ENCODE peak calls at places on chromosomes 12 and 14, in ten cellular contexts. Q, X, O, J, C, Y, G, B, I and K are unnamed samples.

GRCh38 chr12:38880288-38880687 is 25.1 kb downstream of the CPNE8 start:
- DNase-seq in Q (no peak), X (no peak), O (no peak), J (no peak), C (no peak), Y (no peak), G (no peak), B (no peak), I (no peak), K (no peak)

GRCh38 chr12:73106896-73107295 is 834.7 kb downstream of the TRHDE start:
- DNase-seq in Q (no peak), X (no peak), O (no peak), J (no peak), C (no peak), Y (no peak), G (no peak), B (no peak), I (no peak), K (no peak)

GRCh38 chr12:30756074-30756473 is 1.3 kb upstream of the CAPRIN2 start:
- DNase-seq in Q (no peak), X (no peak), O (no peak), J (peak; percentile 14), C (no peak), Y (no peak), G (no peak), B (no peak), I (no peak), K (no peak)

GRCh38 chr12:76920182-76921014 is 41.6 kb upstream of the CSRP2 start:
- DNase-seq in Q (no peak), X (no peak), O (no peak), J (no peak), C (no peak), Y (no peak), G (no peak), B (no peak), I (no peak), K (no peak)

GRCh38 chr12:16349132-16349463 is 1.7 kb downstream of the MGST1 start:
- DNase-seq in Q (no peak), X (peak; percentile 58), O (peak; percentile 95), J (no peak), C (no peak), Y (peak; percentile 73), G (no peak), B (peak; percentile 97), I (peak; percentile 95), K (peak; percentile 68)

GRCh38 chr12:4483885-4484823 is 38.5 kb upstream of the FGF6 start:
- DNase-seq in Q (no peak), X (no peak), O (no peak), J (no peak), C (no peak), Y (no peak), G (no peak), B (no peak), I (no peak), K (no peak)

GRCh38 chr12:128811806-128812205 is 12.0 kb downstream of the SLC15A4 start:
- DNase-seq in Q (no peak), X (no peak), O (no peak), J (no peak), C (no peak), Y (no peak), G (no peak), B (no peak), I (no peak), K (no peak)

GRCh38 chr14:103071544-103072251 is 12.3 kb upstream of the LBHD2 start:
- DNase-seq in Q (no peak), X (no peak), O (no peak), J (no peak), C (no peak), Y (no peak), G (no peak), B (no peak), I (no peak), K (no peak)

GRCh38 chr14:30291216-30291615 is 267.7 kb upstream of the G2E3 start:
- DNase-seq in Q (no peak), X (no peak), O (peak; percentile 68), J (no peak), C (no peak), Y (peak; percentile 47), G (no peak), B (peak; percentile 81), I (peak; percentile 71), K (no peak)

GRCh38 chr14:74942608-74943007 is 12.8 kb downstream of the PGF start:
- DNase-seq in Q (no peak), X (no peak), O (no peak), J (no peak), C (no peak), Y (no peak), G (no peak), B (no peak), I (no peak), K (no peak)

GRCh38 chr12:12327802-12328201 is 22.2 kb downstream of the MANSC1 start:
- DNase-seq in Q (peak; percentile 21), X (no peak), O (peak; percentile 80), J (no peak), C (no peak), Y (no peak), G (no peak), B (peak; percentile 81), I (peak; percentile 51), K (no peak)

GRCh38 chr14:64758711-64759554 is 54.7 kb downstream of the PLEKHG3 start:
- DNase-seq in Q (no peak), X (no peak), O (peak; percentile 95), J (peak; percentile 53), C (no peak), Y (peak; percentile 81), G (no peak), B (peak; percentile 94), I (peak; percentile 88), K (no peak)

GRCh38 chr14:29148221-29148620 is 381.6 kb downstream of the FOXG1 start:
- DNase-seq in Q (no peak), X (no peak), O (peak; percentile 39), J (no peak), C (no peak), Y (no peak), G (no peak), B (peak; percentile 60), I (no peak), K (no peak)

GRCh38 chr14:29149798-29150197 is 383.2 kb downstream of the FOXG1 start:
- DNase-seq in Q (no peak), X (no peak), O (no peak), J (no peak), C (no peak), Y (no peak), G (no peak), B (no peak), I (no peak), K (no peak)

GRCh38 chr14:29156096-29156495 is 389.5 kb downstream of the FOXG1 start:
- DNase-seq in Q (no peak), X (no peak), O (no peak), J (no peak), C (no peak), Y (no peak), G (no peak), B (no peak), I (no peak), K (no peak)

DNA sequence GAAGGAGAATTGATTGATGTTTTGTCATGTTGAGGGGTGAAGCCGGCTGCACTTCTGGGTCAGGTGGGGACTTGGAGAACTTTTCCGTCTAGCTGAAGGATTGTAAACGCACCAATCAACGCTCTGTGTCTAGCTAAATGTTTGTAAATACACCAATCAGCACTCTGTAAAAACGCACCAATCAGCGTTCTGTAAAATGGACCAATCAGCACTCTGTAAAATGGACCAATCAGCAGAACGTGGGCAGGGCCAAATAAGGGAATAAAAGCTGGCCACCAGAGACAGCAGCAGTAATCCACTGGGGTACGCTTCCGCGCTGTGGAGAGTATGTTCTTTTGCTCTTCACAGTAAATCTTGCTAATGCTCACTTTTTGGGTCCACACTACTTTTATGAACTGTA is 384.1 kb downstream of the FOXG1 start:
- DNase-seq in Q (no peak), X (no peak), O (no peak), J (no peak), C (no peak), Y (no peak), G (no peak), B (no peak), I (no peak), K (no peak)
- TF ChIP-seq CTCF in Q (no peak), X (no peak), O (no peak), J (no peak), C (no peak), Y (no peak), G (no peak), B (no peak), I (no peak), K (no peak)

DNA sequence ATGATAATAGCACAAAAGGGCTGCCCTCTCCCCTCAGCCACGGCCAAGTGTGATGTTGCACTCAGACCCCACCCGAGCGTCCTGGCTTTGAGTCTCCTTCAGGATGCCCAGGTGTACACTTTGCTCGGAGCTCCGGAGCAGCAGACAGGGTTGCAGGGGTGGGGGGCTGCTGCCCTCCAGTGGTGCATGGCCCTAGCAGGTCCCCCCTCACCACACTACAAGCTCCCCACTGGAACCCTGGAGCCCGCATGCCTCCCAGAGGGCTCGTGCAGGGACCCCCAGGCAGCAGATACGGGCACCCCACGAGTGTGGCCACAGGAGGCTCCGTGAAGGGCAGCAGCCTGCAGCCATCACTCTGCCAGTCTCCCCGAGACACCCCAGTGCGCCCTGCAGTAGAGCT is 69.9 kb upstream of the C14orf180 start:
- DNase-seq in Q (no peak), X (no peak), O (no peak), J (no peak), C (no peak), Y (no peak), G (no peak), B (no peak), I (no peak), K (no peak)
- TF ChIP-seq CTCF in Q (no peak), X (no peak), O (no peak), J (no peak), C (no peak), Y (no peak), G (no peak), B (no peak), I (no peak), K (no peak)

GRCh38 chr14:59707778-59708635 is 131.4 kb upstream of the CCDC175 start:
- DNase-seq in Q (no peak), X (no peak), O (peak; percentile 10), J (no peak), C (no peak), Y (no peak), G (no peak), B (peak; percentile 25), I (no peak), K (no peak)
- TF ChIP-seq CTCF in Q (no peak), X (no peak), O (no peak), J (no peak), C (no peak), Y (no peak), G (no peak), B (peak; percentile 12), I (no peak), K (no peak)

GRCh38 chr14:57530571-57530970 is 36.9 kb upstream of the CCDC198 start:
- DNase-seq in Q (no peak), X (no peak), O (no peak), J (no peak), C (no peak), Y (no peak), G (no peak), B (no peak), I (no peak), K (no peak)

GRCh38 chr14:57526942-57527341 is 33.3 kb upstream of the CCDC198 start:
- DNase-seq in Q (no peak), X (no peak), O (no peak), J (no peak), C (peak; percentile 70), Y (no peak), G (no peak), B (no peak), I (no peak), K (no peak)
- TF ChIP-seq CTCF in Q (peak; percentile 15), X (no peak), O (no peak), J (no peak), C (peak; percentile 14), Y (no peak), G (no peak), B (no peak), I (no peak), K (no peak)